ENCODE peak calls at places on chromosomes 13 and 19, in six cellular contexts. G, I, U, Q, V and H are unnamed samples.

GRCh38 chr13:64061649-64062048 is 2646.0 kb upstream of the PCDH20 start:
- DNase-seq in V (no peak), U (no peak), I (no peak), G (no peak), Q (no peak), H (no peak)

GRCh38 chr19:16897572-16898056 is 8.8 kb downstream of the F2RL3 start:
- DNase-seq in Q (no peak), G (no peak), V (no peak), I (no peak), U (no peak), H (no peak)

GRCh38 chr19:16111160-16111908 is at the start of gene RAB8A:
- DNase-seq in U (peak), I (peak), Q (peak), G (peak), V (peak), H (peak)

GRCh38 chr19:54411033-54411432 is 4.2 kb upstream of the TTYH1 start:
- DNase-seq in G (no peak), V (no peak), Q (no peak), I (no peak), U (no peak), H (no peak)

GRCh38 chr19:33404506-33404905 is 31.0 kb downstream of the CEBPG start:
- DNase-seq in Q (no peak), G (no peak), U (no peak), V (no peak), I (no peak), H (no peak)

GRCh38 chr13:113048766-113049165 is 56.8 kb upstream of the F7 start:
- DNase-seq in V (no peak), I (no peak), G (no peak), U (no peak), Q (no peak), H (no peak)

GRCh38 chr19:4868286-4868834 is 893 bp upstream of the PLIN3 start:
- DNase-seq in V (no peak), G (no peak), Q (peak), I (no peak), U (no peak), H (no peak)

GRCh38 chr13:28819046-28819747 is 942 bp upstream of the MTUS2 start:
- DNase-seq in Q (peak), V (peak), U (no peak), G (no peak), I (no peak), H (no peak)

GRCh38 chr19:677201-677600 is 1.0 kb downstream of the FSTL3 start:
- DNase-seq in G (peak), I (peak), U (no peak), Q (no peak), V (no peak), H (peak)

GRCh38 chr13:111906306-111906705 is 160.6 kb upstream of the SOX1 start:
- DNase-seq in U (no peak), Q (no peak), V (peak), I (no peak), G (no peak), H (no peak)

GRCh38 chr19:32397736-32398135 is 7.8 kb upstream of the DPY19L3 start:
- DNase-seq in V (no peak), I (peak), U (no peak), G (no peak), Q (no peak), H (no peak)

GRCh38 chr13:50387124-50387581 is 371.9 kb downstream of the KCNRG start:
- DNase-seq in G (peak), Q (peak), I (peak), U (no peak), V (peak), H (no peak)

GRCh38 chr19:9057505-9058258 is 29.2 kb upstream of the OR1M1 start:
- DNase-seq in I (no peak), V (no peak), Q (no peak), G (no peak), U (no peak), H (no peak)

GRCh38 chr13:110062077-110062776 is 244.7 kb downstream of the COL4A1 start:
- DNase-seq in U (no peak), Q (no peak), I (no peak), G (no peak), V (no peak), H (no peak)

GRCh38 chr19:14821958-14822357 is 13.0 kb downstream of the OR7A5 start:
- DNase-seq in U (no peak), I (no peak), V (no peak), G (no peak), Q (no peak), H (no peak)

GRCh38 chr19:20968092-20968491 is 45.0 kb downstream of the ZNF85 start:
- DNase-seq in Q (no peak), I (no peak), V (no peak), U (no peak), G (no peak), H (no peak)

GRCh38 chr13:49020940-49021548 is 45.3 kb downstream of the FNDC3A start:
- DNase-seq in G (no peak), I (no peak), V (no peak), Q (no peak), U (no peak), H (no peak)

GRCh38 chr19:39031368-39032163 is 783 bp downstream of the FBXO27 start:
- DNase-seq in I (no peak), G (peak), V (peak), Q (peak), U (peak), H (peak)

GRCh38 chr13:46535822-46536221 is 17.1 kb upstream of the LRCH1 start:
- DNase-seq in V (no peak), U (no peak), I (no peak), G (no peak), Q (no peak), H (no peak)

GRCh38 chr19:42208612-42209011 is 8.9 kb downstream of the DEDD2 start:
- DNase-seq in Q (no peak), U (no peak), I (no peak), V (no peak), G (no peak), H (no peak)

GRCh38 chr13:75481176-75482069 is 546 bp downstream of the TBC1D4 start:
- DNase-seq in U (no peak), V (peak), I (no peak), G (peak), Q (peak), H (no peak)

GRCh38 chr13:114148521-114148855 is 16.1 kb upstream of the RASA3 start:
- DNase-seq in G (peak), V (no peak), U (no peak), Q (no peak), I (no peak), H (no peak)

GRCh38 chr19:43362179-43362578 is 8.7 kb downstream of the CD177 start:
- DNase-seq in G (no peak), V (no peak), U (no peak), I (no peak), Q (no peak), H (no peak)

GRCh38 chr13:73341748-73342147 is 282.9 kb downstream of the KLF5 start:
- DNase-seq in I (no peak), V (no peak), U (no peak), Q (no peak), G (no peak), H (no peak)

GRCh38 chr19:47379398-47379938 is 30.4 kb downstream of the DHX34 start:
- DNase-seq in V (no peak), Q (no peak), U (no peak), G (no peak), I (no peak), H (no peak)

GRCh38 chr19:55654833-55655647 is at the start of gene U2AF2:
- DNase-seq in I (peak), U (peak), G (peak), V (peak), Q (peak), H (peak)

GRCh38 chr13:22812793-22813192 is 368.0 kb upstream of the SGCG start:
- DNase-seq in G (no peak), V (no peak), U (no peak), I (no peak), Q (no peak), H (no peak)

GRCh38 chr13:32234914-32235313 is 80.2 kb downstream of the ZAR1L start:
- DNase-seq in U (no peak), I (no peak), V (no peak), Q (no peak), G (no peak), H (no peak)

GRCh38 chr19:2221918-2222317 is 14.2 kb downstream of the PLEKHJ1 start:
- DNase-seq in Q (no peak), I (no peak), G (peak), V (no peak), U (no peak), H (no peak)

GRCh38 chr13:75789451-75790197 is 153.5 kb downstream of the LMO7 start:
- DNase-seq in I (no peak), G (no peak), Q (no peak), V (no peak), U (no peak), H (no peak)

GRCh38 chr13:107712145-107712544 is 503.2 kb downstream of the LIG4 start:
- DNase-seq in I (no peak), G (no peak), V (no peak), U (no peak), Q (no peak), H (peak)

GRCh38 chr19:29711584-29712132 is 3.4 kb downstream of the C19orf12 start:
- DNase-seq in V (no peak), I (no peak), Q (no peak), G (no peak), U (no peak), H (no peak)

GRCh38 chr19:54952591-54953344 is 5.4 kb upstream of the NLRP7 start:
- DNase-seq in G (no peak), I (no peak), V (no peak), U (no peak), Q (no peak), H (no peak)

DNA sequence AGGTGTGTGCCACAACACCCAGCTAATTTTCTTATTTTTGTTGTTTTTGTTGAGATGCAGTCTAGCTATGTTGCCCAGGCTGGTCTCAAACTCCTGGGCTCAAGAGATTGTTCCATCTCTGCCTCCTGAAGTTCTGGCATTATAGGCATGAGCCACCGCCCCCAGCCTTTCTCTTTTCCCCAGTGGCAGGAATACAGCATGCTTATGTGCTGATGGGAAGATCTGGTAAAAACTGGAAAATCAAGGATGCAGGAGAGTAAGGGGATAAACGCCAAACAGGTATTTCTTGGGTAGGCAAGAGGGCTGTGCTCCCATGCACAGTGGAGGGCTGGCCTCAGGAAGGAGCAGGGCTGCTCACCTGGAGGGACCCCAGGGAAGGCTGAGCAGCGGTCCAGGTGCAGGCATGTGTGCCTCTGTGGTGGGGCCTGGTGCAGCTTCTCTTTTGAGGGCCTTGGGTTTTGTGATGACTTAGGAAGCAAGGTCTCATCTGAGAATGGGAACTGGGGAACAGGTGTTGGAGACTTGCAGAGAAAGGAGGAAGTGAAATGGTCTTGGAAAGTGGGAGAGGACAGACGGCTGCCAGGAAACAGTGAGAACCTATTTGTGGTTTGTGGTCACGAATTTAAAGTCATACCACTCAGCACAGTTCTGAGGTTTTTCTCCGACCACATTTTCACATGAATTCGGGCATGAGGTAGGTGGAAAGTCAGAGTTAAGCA is 106.5 kb downstream of the TEX26 start:
- DNase-seq in G (no peak), U (no peak), V (no peak), I (no peak), Q (no peak), H (no peak)
- TF ChIP-seq JUND in G (no peak), U (no peak), V (no peak), I (no peak), Q (no peak), H (no peak)

DNA sequence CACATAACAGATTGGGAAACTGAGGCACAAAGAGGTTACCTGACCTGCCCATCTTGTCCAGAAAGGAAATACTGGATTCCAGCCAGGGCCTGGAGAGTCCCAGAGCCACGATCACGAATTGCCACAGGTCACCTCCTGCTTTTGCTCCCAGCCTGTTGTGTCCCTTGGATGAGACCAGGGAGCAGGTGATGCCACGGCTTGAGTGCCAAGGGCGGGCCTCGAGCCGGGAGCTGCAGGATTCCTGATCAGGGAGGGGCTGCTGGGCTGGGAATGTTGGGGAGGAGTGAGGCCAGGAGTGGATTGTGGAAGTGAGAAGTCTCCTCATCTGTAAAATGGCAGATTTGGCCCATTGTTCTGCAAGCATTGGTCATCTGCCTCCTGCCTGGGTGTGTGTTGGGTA is 29.4 kb downstream of the DNM2 start:
- DNase-seq in I (no peak), U (no peak), Q (no peak), V (no peak), G (no peak), H (no peak)
- TF ChIP-seq JUND in I (no peak), U (no peak), Q (no peak), V (no peak), G (no peak), H (no peak)

GRCh38 chr13:24254151-24254810 is 55.1 kb upstream of the C1QTNF9 start:
- DNase-seq in U (no peak), G (no peak), I (no peak), V (no peak), Q (no peak), H (no peak)
- TF ChIP-seq JUND in U (no peak), G (no peak), I (no peak), V (no peak), Q (no peak), H (no peak)

DNA sequence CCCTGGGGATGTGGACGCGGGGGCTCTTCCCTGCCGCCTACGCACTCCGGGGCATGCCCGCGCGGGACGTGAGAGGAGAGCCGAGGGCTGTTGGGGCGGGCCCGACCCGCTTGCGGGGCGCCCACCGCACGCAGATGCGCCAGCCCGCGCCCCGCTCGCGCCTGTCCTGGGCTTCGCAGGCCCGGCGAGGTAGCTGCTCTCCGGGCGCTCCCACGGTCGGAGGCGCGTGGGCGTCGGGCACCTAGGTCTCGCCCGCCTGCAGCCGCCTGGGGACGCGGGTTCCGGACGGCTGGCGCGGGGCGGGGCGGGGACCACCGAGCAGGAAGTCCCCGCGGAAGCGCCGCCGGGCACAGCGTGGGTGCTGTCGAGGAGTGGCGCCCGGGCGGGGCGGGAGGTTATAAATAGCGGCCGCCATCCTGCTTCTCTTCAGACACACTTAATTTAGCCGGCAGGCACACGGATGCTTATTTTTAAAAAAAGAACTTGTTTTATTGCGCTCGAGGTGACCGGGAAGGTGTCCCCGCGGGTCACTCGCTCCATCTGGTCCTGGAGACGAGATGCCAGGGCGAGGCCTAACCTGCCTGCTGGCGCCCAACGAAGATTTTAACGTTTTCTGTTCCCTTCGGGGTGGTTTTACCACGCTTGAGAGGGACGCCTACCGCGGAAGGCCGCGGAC is 561 bp upstream of the GJA3 start:
- DNase-seq in I (no peak), G (peak), U (no peak), V (peak), Q (no peak), H (no peak)
- TF ChIP-seq JUND in I (no peak), G (no peak), U (no peak), V (no peak), Q (no peak), H (no peak)

DNA sequence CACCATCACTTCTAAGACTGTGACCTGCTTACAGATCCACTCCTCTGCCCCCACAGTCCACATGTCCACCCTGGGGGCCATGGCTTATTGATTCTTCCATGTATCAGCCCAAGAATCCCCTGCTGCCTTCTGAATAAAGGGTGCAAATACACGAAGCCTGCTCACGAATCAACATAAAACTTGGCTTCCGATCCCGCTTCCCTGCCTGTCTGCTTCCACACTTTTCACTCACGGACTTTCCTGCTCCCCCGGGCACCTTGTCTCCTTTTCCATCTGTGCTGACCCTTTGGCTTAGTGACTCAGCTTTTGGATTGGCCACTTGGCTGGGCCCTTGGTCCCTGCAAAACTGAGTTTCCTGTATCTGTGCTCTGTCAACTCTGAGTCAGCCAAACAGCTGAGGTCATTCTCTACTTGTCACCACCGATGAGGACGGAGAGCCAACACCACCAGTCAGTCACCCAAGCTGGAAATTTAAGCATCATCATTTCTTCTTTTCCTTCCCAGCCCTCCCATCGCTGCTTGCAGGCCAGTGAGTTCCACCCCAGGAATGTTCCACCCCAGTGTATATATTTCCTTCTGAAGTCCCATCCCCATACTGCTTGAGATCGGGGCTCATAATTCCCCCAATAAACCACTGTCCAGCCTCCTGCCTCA is 11.4 kb upstream of the USP12 start:
- DNase-seq in G (no peak), V (no peak), I (peak), Q (peak), U (peak), H (peak)
- TF ChIP-seq JUND in G (peak), V (no peak), I (peak), Q (peak), U (peak), H (no peak)

DNA sequence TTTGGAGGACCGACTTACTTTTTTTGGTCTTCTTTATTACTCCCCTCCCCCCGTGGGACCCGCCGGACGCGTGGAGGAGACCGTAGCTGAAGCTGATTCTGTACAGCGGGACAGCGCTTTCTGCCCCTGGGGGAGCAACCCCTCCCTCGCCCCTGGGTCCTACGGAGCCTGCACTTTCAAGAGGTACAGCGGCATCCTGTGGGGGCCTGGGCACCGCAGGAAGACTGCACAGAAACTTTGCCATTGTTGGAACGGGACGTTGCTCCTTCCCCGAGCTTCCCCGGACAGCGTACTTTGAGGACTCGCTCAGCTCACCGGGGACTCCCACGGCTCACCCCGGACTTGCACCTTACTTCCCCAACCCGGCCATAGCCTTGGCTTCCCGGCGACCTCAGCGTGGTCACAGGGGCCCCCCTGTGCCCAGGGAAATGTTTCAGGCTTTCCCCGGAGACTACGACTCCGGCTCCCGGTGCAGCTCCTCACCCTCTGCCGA is 409 bp downstream of the FOSB start:
- DNase-seq in V (peak), Q (no peak), U (no peak), G (no peak), I (no peak), H (no peak)
- TF ChIP-seq JUND in V (no peak), Q (no peak), U (no peak), G (no peak), I (no peak), H (no peak)